ENCODE peak calls at places on chromosomes 5 and 9, in eight cellular contexts. N, R, W, J, O, K, Z and S are unnamed samples.

GRCh38 chr5:139795074-139796001 is at the start of gene PSD2:
- DNase-seq in N (no peak), R (no peak), W (peak), J (peak), O (peak), K (peak), Z (peak), S (peak)

GRCh38 chr5:176514244-176514918 is 22.8 kb downstream of the RNF44 start:
- DNase-seq in N (no peak), R (no peak), W (no peak), J (no peak), O (no peak), K (no peak), Z (no peak), S (no peak)

GRCh38 chr9:120386390-120387131 is 193.4 kb downstream of the CDK5RAP2 start:
- DNase-seq in N (peak), R (no peak), W (no peak), J (no peak), O (no peak), K (no peak), Z (peak), S (no peak)

GRCh38 chr5:61467766-61468482 is 135.9 kb downstream of the ZSWIM6 start:
- DNase-seq in N (peak), R (no peak), W (no peak), J (no peak), O (no peak), K (no peak), Z (no peak), S (no peak)

GRCh38 chr9:7841831-7842230 is 42.3 kb upstream of the DMAC1 start:
- DNase-seq in N (no peak), R (no peak), W (no peak), J (no peak), O (no peak), K (no peak), Z (no peak), S (no peak)

GRCh38 chr9:36164989-36165388 is 4.2 kb upstream of the CCIN start:
- DNase-seq in N (no peak), R (no peak), W (no peak), J (no peak), O (no peak), K (no peak), Z (no peak), S (no peak)

GRCh38 chr9:5893134-5893505 is 2.4 kb downstream of the MLANA start:
- DNase-seq in N (no peak), R (no peak), W (no peak), J (no peak), O (no peak), K (no peak), Z (no peak), S (no peak)

GRCh38 chr5:34652916-34653315 is 3.2 kb upstream of the RAI14 start:
- DNase-seq in N (peak), R (no peak), W (no peak), J (no peak), O (no peak), K (no peak), Z (no peak), S (no peak)

GRCh38 chr5:112692472-112692871 is 45.2 kb upstream of the APC start:
- DNase-seq in N (no peak), R (no peak), W (no peak), J (no peak), O (no peak), K (no peak), Z (no peak), S (no peak)

GRCh38 chr5:149791881-149792280 is 61.8 kb downstream of the PPARGC1B start:
- DNase-seq in N (no peak), R (no peak), W (no peak), J (no peak), O (no peak), K (no peak), Z (no peak), S (no peak)

GRCh38 chr9:133168432-133168831 is 4.7 kb upstream of the GBGT1 start:
- DNase-seq in N (no peak), R (no peak), W (no peak), J (no peak), O (no peak), K (no peak), Z (no peak), S (no peak)

GRCh38 chr5:172585114-172585513 is 55.9 kb upstream of the NEURL1B start:
- DNase-seq in N (no peak), R (no peak), W (no peak), J (no peak), O (no peak), K (no peak), Z (no peak), S (no peak)

GRCh38 chr9:26748449-26749058 is 144.0 kb downstream of the CAAP1 start:
- DNase-seq in N (no peak), R (no peak), W (no peak), J (no peak), O (no peak), K (no peak), Z (no peak), S (no peak)

GRCh38 chr9:81566074-81566698 is 123.2 kb downstream of the TLE1 start:
- DNase-seq in N (no peak), R (no peak), W (no peak), J (no peak), O (no peak), K (no peak), Z (no peak), S (no peak)

GRCh38 chr9:98506422-98507054 is 202.2 kb downstream of the GABBR2 start:
- DNase-seq in N (no peak), R (no peak), W (no peak), J (no peak), O (no peak), K (no peak), Z (no peak), S (no peak)

GRCh38 chr5:1063661-1064382 is 48.0 kb downstream of the SLC12A7 start:
- DNase-seq in N (no peak), R (no peak), W (no peak), J (peak), O (no peak), K (no peak), Z (no peak), S (no peak)